ENCODE peak calls at places on chromosomes 3 and 15, in nine cellular contexts. One of them, this sample, is unnamed.

GRCh38 chr3:72977060-72977459 is 19.6 kb upstream of the PPP4R2 start:
- DNase-seq in SJSA1: no peak
- DNase-seq in frontal cortex: no peak
- DNase-seq in erythroblast: no peak
- DNase-seq in M059J: no peak
- DNase-seq in NCI-H510A treated with DMSO at 0.1 percent for 48 hours: no peak
- DNase-seq in NCI-H2029: no peak
- DNase-seq in GM12865: no peak
- DNase-seq in activated T-helper 1 cell treated with anti-CD3 and anti-CD28 coated beads, Interleukin-2, amount 50 U/mL, for 16 hours: no peak
- DNase-seq in this sample: no peak

GRCh38 chr3:77296527-77296926 is 256.6 kb downstream of the ROBO2 start:
- DNase-seq in erythroblast: no peak
- DNase-seq in frontal cortex: no peak
- DNase-seq in activated T-helper 1 cell treated with anti-CD3 and anti-CD28 coated beads, Interleukin-2, amount 50 U/mL, for 16 hours: no peak
- DNase-seq in M059J: peak
- DNase-seq in NCI-H510A treated with DMSO at 0.1 percent for 48 hours: no peak
- DNase-seq in SJSA1: no peak
- DNase-seq in NCI-H2029: no peak
- DNase-seq in GM12865: no peak
- DNase-seq in this sample: no peak

GRCh38 chr3:12807960-12808359 is 11.5 kb downstream of the CAND2 start:
- DNase-seq in erythroblast: no peak
- DNase-seq in NCI-H510A treated with DMSO at 0.1 percent for 48 hours: no peak
- DNase-seq in M059J: no peak
- DNase-seq in GM12865: no peak
- DNase-seq in SJSA1: no peak
- DNase-seq in NCI-H2029: no peak
- DNase-seq in frontal cortex: no peak
- DNase-seq in activated T-helper 1 cell treated with anti-CD3 and anti-CD28 coated beads, Interleukin-2, amount 50 U/mL, for 16 hours: no peak
- DNase-seq in this sample: no peak

GRCh38 chr3:81983382-81983781 is 221.9 kb upstream of the GBE1 start:
- DNase-seq in NCI-H2029: no peak
- DNase-seq in erythroblast: no peak
- DNase-seq in GM12865: no peak
- DNase-seq in M059J: no peak
- DNase-seq in NCI-H510A treated with DMSO at 0.1 percent for 48 hours: no peak
- DNase-seq in SJSA1: no peak
- DNase-seq in activated T-helper 1 cell treated with anti-CD3 and anti-CD28 coated beads, Interleukin-2, amount 50 U/mL, for 16 hours: no peak
- DNase-seq in frontal cortex: no peak
- DNase-seq in this sample: no peak

GRCh38 chr3:16741103-16741758 is 136.0 kb upstream of the DAZL start:
- DNase-seq in activated T-helper 1 cell treated with anti-CD3 and anti-CD28 coated beads, Interleukin-2, amount 50 U/mL, for 16 hours: no peak
- DNase-seq in NCI-H2029: no peak
- DNase-seq in GM12865: peak
- DNase-seq in SJSA1: peak
- DNase-seq in erythroblast: no peak
- DNase-seq in NCI-H510A treated with DMSO at 0.1 percent for 48 hours: no peak
- DNase-seq in M059J: peak
- DNase-seq in frontal cortex: no peak
- DNase-seq in this sample: no peak

GRCh38 chr3:12629560-12629959 is 34.4 kb downstream of the RAF1 start:
- DNase-seq in NCI-H2029: peak
- DNase-seq in erythroblast: peak
- DNase-seq in frontal cortex: no peak
- DNase-seq in SJSA1: peak
- DNase-seq in activated T-helper 1 cell treated with anti-CD3 and anti-CD28 coated beads, Interleukin-2, amount 50 U/mL, for 16 hours: no peak
- DNase-seq in M059J: peak
- DNase-seq in GM12865: no peak
- DNase-seq in NCI-H510A treated with DMSO at 0.1 percent for 48 hours: peak
- DNase-seq in this sample: no peak

GRCh38 chr3:151146731-151147091 is 56.3 kb downstream of the GPR171 start:
- DNase-seq in NCI-H510A treated with DMSO at 0.1 percent for 48 hours: no peak
- DNase-seq in erythroblast: no peak
- DNase-seq in activated T-helper 1 cell treated with anti-CD3 and anti-CD28 coated beads, Interleukin-2, amount 50 U/mL, for 16 hours: no peak
- DNase-seq in SJSA1: no peak
- DNase-seq in NCI-H2029: no peak
- DNase-seq in frontal cortex: no peak
- DNase-seq in GM12865: no peak
- DNase-seq in M059J: no peak
- DNase-seq in this sample: no peak

GRCh38 chr3:51734572-51734907 is 27.7 kb downstream of the GRM2 start:
- DNase-seq in frontal cortex: no peak
- DNase-seq in activated T-helper 1 cell treated with anti-CD3 and anti-CD28 coated beads, Interleukin-2, amount 50 U/mL, for 16 hours: no peak
- DNase-seq in GM12865: peak
- DNase-seq in SJSA1: no peak
- DNase-seq in M059J: no peak
- DNase-seq in erythroblast: no peak
- DNase-seq in NCI-H510A treated with DMSO at 0.1 percent for 48 hours: no peak
- DNase-seq in NCI-H2029: no peak
- DNase-seq in this sample: no peak

GRCh38 chr15:30991301-30992072 is at the start of gene MTMR10:
- DNase-seq in erythroblast: peak
- DNase-seq in activated T-helper 1 cell treated with anti-CD3 and anti-CD28 coated beads, Interleukin-2, amount 50 U/mL, for 16 hours: peak
- DNase-seq in NCI-H510A treated with DMSO at 0.1 percent for 48 hours: peak
- DNase-seq in M059J: peak
- DNase-seq in SJSA1: peak
- DNase-seq in frontal cortex: peak
- DNase-seq in GM12865: peak
- DNase-seq in NCI-H2029: peak
- DNase-seq in this sample: peak

GRCh38 chr15:61888074-61888780 is 172.0 kb downstream of the VPS13C start:
- DNase-seq in erythroblast: peak
- DNase-seq in NCI-H2029: no peak
- DNase-seq in NCI-H510A treated with DMSO at 0.1 percent for 48 hours: no peak
- DNase-seq in GM12865: no peak
- DNase-seq in activated T-helper 1 cell treated with anti-CD3 and anti-CD28 coated beads, Interleukin-2, amount 50 U/mL, for 16 hours: no peak
- DNase-seq in SJSA1: no peak
- DNase-seq in M059J: no peak
- DNase-seq in frontal cortex: no peak
- DNase-seq in this sample: no peak

GRCh38 chr15:91311986-91312385 is 211.9 kb downstream of the SV2B start:
- DNase-seq in activated T-helper 1 cell treated with anti-CD3 and anti-CD28 coated beads, Interleukin-2, amount 50 U/mL, for 16 hours: no peak
- DNase-seq in NCI-H2029: no peak
- DNase-seq in erythroblast: no peak
- DNase-seq in SJSA1: no peak
- DNase-seq in GM12865: no peak
- DNase-seq in M059J: no peak
- DNase-seq in NCI-H510A treated with DMSO at 0.1 percent for 48 hours: no peak
- DNase-seq in frontal cortex: no peak
- DNase-seq in this sample: no peak

GRCh38 chr3:156614642-156615511 is 59.5 kb upstream of the TIPARP start:
- DNase-seq in M059J: peak
- DNase-seq in erythroblast: no peak
- DNase-seq in frontal cortex: no peak
- DNase-seq in NCI-H510A treated with DMSO at 0.1 percent for 48 hours: no peak
- DNase-seq in activated T-helper 1 cell treated with anti-CD3 and anti-CD28 coated beads, Interleukin-2, amount 50 U/mL, for 16 hours: no peak
- DNase-seq in SJSA1: no peak
- DNase-seq in GM12865: no peak
- DNase-seq in NCI-H2029: no peak
- DNase-seq in this sample: peak

GRCh38 chr3:71258526-71258925 is 325.0 kb downstream of the FOXP1 start:
- DNase-seq in GM12865: no peak
- DNase-seq in erythroblast: no peak
- DNase-seq in M059J: no peak
- DNase-seq in activated T-helper 1 cell treated with anti-CD3 and anti-CD28 coated beads, Interleukin-2, amount 50 U/mL, for 16 hours: no peak
- DNase-seq in frontal cortex: no peak
- DNase-seq in SJSA1: no peak
- DNase-seq in NCI-H2029: no peak
- DNase-seq in NCI-H510A treated with DMSO at 0.1 percent for 48 hours: no peak
- DNase-seq in this sample: no peak

GRCh38 chr3:41417574-41417973 is 218.3 kb downstream of the CTNNB1 start:
- DNase-seq in NCI-H2029: no peak
- DNase-seq in activated T-helper 1 cell treated with anti-CD3 and anti-CD28 coated beads, Interleukin-2, amount 50 U/mL, for 16 hours: no peak
- DNase-seq in NCI-H510A treated with DMSO at 0.1 percent for 48 hours: peak
- DNase-seq in erythroblast: no peak
- DNase-seq in GM12865: no peak
- DNase-seq in frontal cortex: no peak
- DNase-seq in M059J: no peak
- DNase-seq in SJSA1: no peak
- DNase-seq in this sample: no peak

GRCh38 chr3:32316319-32316718 is 75.3 kb upstream of the CMTM7 start:
- DNase-seq in NCI-H2029: no peak
- DNase-seq in M059J: no peak
- DNase-seq in NCI-H510A treated with DMSO at 0.1 percent for 48 hours: no peak
- DNase-seq in erythroblast: no peak
- DNase-seq in activated T-helper 1 cell treated with anti-CD3 and anti-CD28 coated beads, Interleukin-2, amount 50 U/mL, for 16 hours: no peak
- DNase-seq in frontal cortex: no peak
- DNase-seq in GM12865: no peak
- DNase-seq in SJSA1: no peak
- DNase-seq in this sample: no peak

GRCh38 chr15:72058590-72058989 is 59.4 kb downstream of the MYO9A start:
- DNase-seq in GM12865: no peak
- DNase-seq in M059J: no peak
- DNase-seq in activated T-helper 1 cell treated with anti-CD3 and anti-CD28 coated beads, Interleukin-2, amount 50 U/mL, for 16 hours: no peak
- DNase-seq in frontal cortex: no peak
- DNase-seq in NCI-H510A treated with DMSO at 0.1 percent for 48 hours: no peak
- DNase-seq in erythroblast: no peak
- DNase-seq in NCI-H2029: no peak
- DNase-seq in SJSA1: no peak
- DNase-seq in this sample: no peak

GRCh38 chr15:66729339-66729951 is 27.4 kb downstream of the SMAD6 start:
- DNase-seq in erythroblast: no peak
- DNase-seq in frontal cortex: no peak
- DNase-seq in activated T-helper 1 cell treated with anti-CD3 and anti-CD28 coated beads, Interleukin-2, amount 50 U/mL, for 16 hours: no peak
- DNase-seq in GM12865: no peak
- DNase-seq in SJSA1: peak
- DNase-seq in M059J: no peak
- DNase-seq in NCI-H510A treated with DMSO at 0.1 percent for 48 hours: no peak
- DNase-seq in NCI-H2029: no peak
- DNase-seq in this sample: no peak

GRCh38 chr15:71629761-71630499 is 180.4 kb upstream of the NR2E3 start:
- DNase-seq in NCI-H510A treated with DMSO at 0.1 percent for 48 hours: no peak
- DNase-seq in frontal cortex: no peak
- DNase-seq in NCI-H2029: no peak
- DNase-seq in erythroblast: no peak
- DNase-seq in GM12865: no peak
- DNase-seq in SJSA1: no peak
- DNase-seq in activated T-helper 1 cell treated with anti-CD3 and anti-CD28 coated beads, Interleukin-2, amount 50 U/mL, for 16 hours: no peak
- DNase-seq in M059J: no peak
- DNase-seq in this sample: no peak

GRCh38 chr3:62625278-62625677 is 249.9 kb downstream of the CADPS start:
- DNase-seq in GM12865: no peak
- DNase-seq in M059J: no peak
- DNase-seq in SJSA1: no peak
- DNase-seq in frontal cortex: no peak
- DNase-seq in erythroblast: no peak
- DNase-seq in NCI-H510A treated with DMSO at 0.1 percent for 48 hours: no peak
- DNase-seq in activated T-helper 1 cell treated with anti-CD3 and anti-CD28 coated beads, Interleukin-2, amount 50 U/mL, for 16 hours: no peak
- DNase-seq in NCI-H2029: no peak
- DNase-seq in this sample: no peak

This sample was measured in NCI-H146.